ENCODE peak calls at places on chromosomes 4 and X, in eight cellular contexts. J, M, O, L, C, X, E and H are unnamed samples.
A peak's percentile ranks its signal among the peaks of the same experiment; 100 is the strongest.

GRCh38 chr4:8867624-8868320 is 3.9 kb downstream of the HMX1 start:
- DNase-seq in X (no peak), L (no peak), M (no peak), J (no peak), O (no peak), E (peak; percentile 40), C (no peak), H (no peak)

GRCh38 chr4:25303578-25303977 is 9.0 kb upstream of the ZCCHC4 start:
- DNase-seq in J (no peak), C (no peak), M (no peak), E (no peak), X (no peak), L (no peak), O (no peak), H (no peak)

GRCh38 chr4:138488527-138488926 is 246.4 kb upstream of the SLC7A11 start:
- DNase-seq in O (no peak), M (no peak), L (no peak), C (no peak), E (no peak), X (no peak), J (no peak), H (no peak)

GRCh38 chrX:10048695-10049094 is 81.5 kb downstream of the CLDN34 start:
- DNase-seq in E (no peak), J (no peak), M (no peak), C (no peak), X (no peak), O (no peak), L (no peak), H (no peak)

GRCh38 chrX:18875256-18875878 is 108.5 kb downstream of the PHKA2 start:
- DNase-seq in X (no peak), E (no peak), C (no peak), L (no peak), M (no peak), O (no peak), J (no peak), H (no peak)

GRCh38 chr4:20816287-20816686 is 116.0 kb downstream of the PACRGL start:
- DNase-seq in J (no peak), L (no peak), M (no peak), C (no peak), X (no peak), O (no peak), E (no peak), H (no peak)

GRCh38 chr4:7649741-7650531 is 215.2 kb upstream of the PSAPL1 start:
- DNase-seq in L (peak; percentile 98), J (peak; percentile 8), M (no peak), X (no peak), E (no peak), O (peak; percentile 75), C (peak; percentile 98), H (no peak)

GRCh38 chrX:45714864-45715263 is 514.2 kb upstream of the DIPK2B start:
- DNase-seq in J (no peak), E (no peak), X (peak; percentile 19), C (peak; percentile 73), O (no peak), L (no peak), M (no peak), H (no peak)

GRCh38 chrX:21963736-21964135 is 23.2 kb downstream of the SMS start:
- DNase-seq in M (no peak), O (no peak), X (peak; percentile 45), L (no peak), E (no peak), J (no peak), C (no peak), H (no peak)

GRCh38 chrX:129650821-129651510 is 3.8 kb downstream of the APLN start:
- DNase-seq in J (no peak), L (no peak), E (no peak), O (no peak), X (no peak), M (no peak), C (no peak), H (no peak)

GRCh38 chr4:21768349-21769310 is 179.9 kb downstream of the KCNIP4 start:
- DNase-seq in L (no peak), E (no peak), O (no peak), J (no peak), M (peak; percentile 37), X (no peak), C (peak; percentile 30), H (no peak)

GRCh38 chr4:10100734-10101216 is 15.8 kb downstream of the WDR1 start:
- DNase-seq in X (peak; percentile 77), L (no peak), J (no peak), M (no peak), E (no peak), C (no peak), O (peak; percentile 73), H (no peak)

GRCh38 chr4:96120206-96120605 is 280.3 kb downstream of the PDHA2 start:
- DNase-seq in O (no peak), X (no peak), J (no peak), E (no peak), L (no peak), C (no peak), M (no peak), H (no peak)

GRCh38 chrX:48683411-48683982 is at the start of gene WAS:
- DNase-seq in L (no peak), J (no peak), M (no peak), E (no peak), X (no peak), O (peak; percentile 74), C (no peak), H (no peak)

GRCh38 chrX:7093305-7093704 is 54.2 kb upstream of the STS start:
- DNase-seq in L (no peak), J (no peak), M (no peak), X (no peak), E (no peak), C (no peak), O (no peak), H (no peak)

GRCh38 chr4:24742773-24743676 is 52.3 kb upstream of the SOD3 start:
- DNase-seq in E (no peak), O (no peak), L (no peak), C (no peak), X (no peak), J (no peak), M (no peak), H (no peak)

GRCh38 chr4:7721984-7722551 is 217.6 kb downstream of the AFAP1 start:
- DNase-seq in X (no peak), L (no peak), E (no peak), J (no peak), O (no peak), M (no peak), C (no peak), H (no peak)

GRCh38 chrX:16573781-16574180 is 76.2 kb upstream of the S100G start:
- DNase-seq in X (no peak), E (no peak), M (no peak), L (no peak), C (peak; percentile 49), O (no peak), J (no peak), H (no peak)

GRCh38 chrX:10083809-10084208 is 73.0 kb upstream of the CLCN4 start:
- DNase-seq in M (no peak), O (no peak), E (no peak), J (no peak), X (no peak), L (no peak), C (no peak), H (no peak)

GRCh38 chrX:41518127-41518840 is 71.1 kb downstream of the NYX start:
- DNase-seq in L (no peak), O (peak; percentile 75), E (no peak), C (no peak), J (no peak), M (no peak), X (no peak), H (no peak)

GRCh38 chr4:108466936-108467902 is 153.2 kb upstream of the RPL34 start:
- DNase-seq in X (no peak), O (no peak), J (no peak), E (no peak), L (peak; percentile 96), M (no peak), C (peak; percentile 94), H (no peak)

GRCh38 chr4:142406917-142407501 is 439.1 kb downstream of the INPP4B start:
- DNase-seq in L (no peak), X (no peak), C (peak; percentile 32), J (no peak), O (peak; percentile 76), M (no peak), E (no peak), H (no peak)

GRCh38 chr4:48635310-48635709 is 144.8 kb downstream of the FRYL start:
- DNase-seq in E (no peak), O (peak; percentile 66), J (no peak), L (no peak), M (no peak), C (peak; percentile 53), X (no peak), H (no peak)

GRCh38 chrX:78979789-78980464 is 34.7 kb downstream of the P2RY10 start:
- DNase-seq in L (no peak), X (no peak), M (peak; percentile 0), E (no peak), O (no peak), J (no peak), C (no peak), H (no peak)

GRCh38 chr4:87851955-87852354 is 19.2 kb downstream of the MEPE start:
- DNase-seq in E (no peak), L (no peak), O (no peak), M (no peak), X (no peak), C (no peak), J (no peak), H (no peak)

GRCh38 chr4:52824603-52825310 is 37.4 kb upstream of the RASL11B start:
- DNase-seq in X (no peak), C (peak; percentile 68), O (no peak), E (no peak), L (peak; percentile 94), M (no peak), J (no peak), H (no peak)

GRCh38 chrX:71198066-71198465 is 25.0 kb upstream of the GJB1 start:
- DNase-seq in O (no peak), J (no peak), E (no peak), X (no peak), M (no peak), L (no peak), C (no peak), H (no peak)

GRCh38 chr4:33831667-33832066 is 2412.6 kb downstream of the ARAP2 start:
- DNase-seq in O (no peak), E (no peak), J (no peak), C (peak; percentile 71), L (no peak), X (no peak), M (no peak), H (no peak)

GRCh38 chr4:181597766-181598165 is 645.4 kb upstream of the TENM3 start:
- DNase-seq in M (no peak), L (no peak), C (peak; percentile 70), X (no peak), J (no peak), O (no peak), E (no peak), H (no peak)

GRCh38 chrX:1582686-1583437 is 8.5 kb upstream of the AKAP17A start:
- DNase-seq in E (no peak), X (no peak), M (no peak), L (no peak), J (peak; percentile 57), O (peak; percentile 90), C (peak; percentile 18), H (no peak)

GRCh38 chr4:185209031-185209851 is at the start of gene SNX25:
- DNase-seq in O (peak; percentile 96), E (peak; percentile 87), M (peak; percentile 86), J (peak; percentile 82), L (no peak), X (peak; percentile 77), C (peak; percentile 54), H (no peak)

GRCh38 chrX:47313056-47313455 is 57.3 kb upstream of the ZNF157 start:
- DNase-seq in L (no peak), X (no peak), M (no peak), O (no peak), C (no peak), E (no peak), J (no peak), H (no peak)